ENCODE peak calls at places on chromosome 20, in nine cellular contexts. One of them, this sample, is unnamed.

GRCh38 chr20:41631826-41632225 is 13.6 kb upstream of the CHD6 start:
- DNase-seq in GM23338: no peak
- DNase-seq in NB4: no peak
- DNase-seq in stimulated activated CD4-positive, alpha-beta T cell treated with anti-CD3 and anti-CD28 coated beads, Interleukin-1b, Interleukin-23, amount 100 ng/mL, for 4 hours: no peak
- DNase-seq in HCEC 1CT: peak
- DNase-seq in erythroblast: no peak
- DNase-seq in NAMALWA: no peak
- DNase-seq in thoracic aorta: peak
- DNase-seq in BJ: peak
- DNase-seq in this sample: peak

GRCh38 chr20:40540163-40540562 is 148.9 kb downstream of the MAFB start:
- DNase-seq in GM23338: no peak
- DNase-seq in NB4: no peak
- DNase-seq in stimulated activated CD4-positive, alpha-beta T cell treated with anti-CD3 and anti-CD28 coated beads, Interleukin-1b, Interleukin-23, amount 100 ng/mL, for 4 hours: no peak
- DNase-seq in HCEC 1CT: no peak
- DNase-seq in erythroblast: no peak
- DNase-seq in NAMALWA: no peak
- DNase-seq in thoracic aorta: no peak
- DNase-seq in BJ: no peak
- DNase-seq in this sample: no peak

GRCh38 chr20:37640600-37641561 is 52.9 kb upstream of the CTNNBL1 start:
- DNase-seq in GM23338: no peak
- DNase-seq in NB4: no peak
- DNase-seq in stimulated activated CD4-positive, alpha-beta T cell treated with anti-CD3 and anti-CD28 coated beads, Interleukin-1b, Interleukin-23, amount 100 ng/mL, for 4 hours: no peak
- DNase-seq in HCEC 1CT: peak
- DNase-seq in erythroblast: no peak
- DNase-seq in NAMALWA: no peak
- DNase-seq in thoracic aorta: no peak
- DNase-seq in BJ: no peak
- DNase-seq in this sample: peak

GRCh38 chr20:52275243-52275817 is 83.8 kb upstream of the ZFP64 start:
- DNase-seq in GM23338: no peak
- DNase-seq in NB4: no peak
- DNase-seq in stimulated activated CD4-positive, alpha-beta T cell treated with anti-CD3 and anti-CD28 coated beads, Interleukin-1b, Interleukin-23, amount 100 ng/mL, for 4 hours: no peak
- DNase-seq in HCEC 1CT: no peak
- DNase-seq in erythroblast: no peak
- DNase-seq in NAMALWA: no peak
- DNase-seq in thoracic aorta: no peak
- DNase-seq in BJ: no peak
- DNase-seq in this sample: peak

GRCh38 chr20:5751856-5752255 is 1.7 kb downstream of the SHLD1 start:
- DNase-seq in GM23338: peak
- DNase-seq in NB4: no peak
- DNase-seq in stimulated activated CD4-positive, alpha-beta T cell treated with anti-CD3 and anti-CD28 coated beads, Interleukin-1b, Interleukin-23, amount 100 ng/mL, for 4 hours: no peak
- DNase-seq in HCEC 1CT: no peak
- DNase-seq in erythroblast: peak
- DNase-seq in NAMALWA: no peak
- DNase-seq in thoracic aorta: no peak
- DNase-seq in BJ: no peak
- DNase-seq in this sample: no peak

GRCh38 chr20:48582361-48582991 is 245.3 kb downstream of the PREX1 start:
- DNase-seq in GM23338: no peak
- DNase-seq in NB4: no peak
- DNase-seq in stimulated activated CD4-positive, alpha-beta T cell treated with anti-CD3 and anti-CD28 coated beads, Interleukin-1b, Interleukin-23, amount 100 ng/mL, for 4 hours: no peak
- DNase-seq in HCEC 1CT: no peak
- DNase-seq in erythroblast: no peak
- DNase-seq in NAMALWA: no peak
- DNase-seq in thoracic aorta: no peak
- DNase-seq in BJ: no peak
- DNase-seq in this sample: no peak

GRCh38 chr20:37294262-37294981 is 5.0 kb downstream of the MANBAL start:
- DNase-seq in GM23338: no peak
- DNase-seq in NB4: peak
- DNase-seq in stimulated activated CD4-positive, alpha-beta T cell treated with anti-CD3 and anti-CD28 coated beads, Interleukin-1b, Interleukin-23, amount 100 ng/mL, for 4 hours: no peak
- DNase-seq in HCEC 1CT: peak
- DNase-seq in erythroblast: no peak
- DNase-seq in NAMALWA: no peak
- DNase-seq in thoracic aorta: no peak
- DNase-seq in BJ: no peak
- DNase-seq in this sample: peak

GRCh38 chr20:46243707-46244628 is 64.3 kb downstream of the CDH22 start:
- DNase-seq in GM23338: no peak
- DNase-seq in NB4: peak
- DNase-seq in stimulated activated CD4-positive, alpha-beta T cell treated with anti-CD3 and anti-CD28 coated beads, Interleukin-1b, Interleukin-23, amount 100 ng/mL, for 4 hours: no peak
- DNase-seq in HCEC 1CT: no peak
- DNase-seq in erythroblast: no peak
- DNase-seq in NAMALWA: no peak
- DNase-seq in thoracic aorta: no peak
- DNase-seq in BJ: no peak
- DNase-seq in this sample: peak

GRCh38 chr20:59149678-59150504 is 13.7 kb upstream of the ZNF831 start:
- DNase-seq in GM23338: no peak
- DNase-seq in NB4: peak
- DNase-seq in stimulated activated CD4-positive, alpha-beta T cell treated with anti-CD3 and anti-CD28 coated beads, Interleukin-1b, Interleukin-23, amount 100 ng/mL, for 4 hours: no peak
- DNase-seq in HCEC 1CT: no peak
- DNase-seq in erythroblast: no peak
- DNase-seq in NAMALWA: no peak
- DNase-seq in thoracic aorta: no peak
- DNase-seq in BJ: no peak
- DNase-seq in this sample: no peak

GRCh38 chr20:20593447-20594170 is 118.8 kb downstream of the RALGAPA2 start:
- DNase-seq in GM23338: peak
- DNase-seq in NB4: peak
- DNase-seq in stimulated activated CD4-positive, alpha-beta T cell treated with anti-CD3 and anti-CD28 coated beads, Interleukin-1b, Interleukin-23, amount 100 ng/mL, for 4 hours: no peak
- DNase-seq in HCEC 1CT: peak
- DNase-seq in erythroblast: peak
- DNase-seq in NAMALWA: peak
- DNase-seq in thoracic aorta: no peak
- DNase-seq in BJ: no peak
- DNase-seq in this sample: peak

GRCh38 chr20:60749804-60750602 is 502.1 kb upstream of the CDH4 start:
- DNase-seq in GM23338: peak
- DNase-seq in NB4: peak
- DNase-seq in stimulated activated CD4-positive, alpha-beta T cell treated with anti-CD3 and anti-CD28 coated beads, Interleukin-1b, Interleukin-23, amount 100 ng/mL, for 4 hours: no peak
- DNase-seq in HCEC 1CT: no peak
- DNase-seq in erythroblast: no peak
- DNase-seq in NAMALWA: peak
- DNase-seq in thoracic aorta: no peak
- DNase-seq in BJ: no peak
- DNase-seq in this sample: peak

GRCh38 chr20:2986466-2986865 is 57.0 kb upstream of the GNRH2 start:
- DNase-seq in GM23338: no peak
- DNase-seq in NB4: peak
- DNase-seq in stimulated activated CD4-positive, alpha-beta T cell treated with anti-CD3 and anti-CD28 coated beads, Interleukin-1b, Interleukin-23, amount 100 ng/mL, for 4 hours: peak
- DNase-seq in HCEC 1CT: peak
- DNase-seq in erythroblast: peak
- DNase-seq in NAMALWA: no peak
- DNase-seq in thoracic aorta: no peak
- DNase-seq in BJ: no peak
- DNase-seq in this sample: no peak

GRCh38 chr20:37378420-37378784 is 32.5 kb downstream of the SRC start:
- DNase-seq in GM23338: no peak
- DNase-seq in NB4: no peak
- DNase-seq in stimulated activated CD4-positive, alpha-beta T cell treated with anti-CD3 and anti-CD28 coated beads, Interleukin-1b, Interleukin-23, amount 100 ng/mL, for 4 hours: no peak
- DNase-seq in HCEC 1CT: no peak
- DNase-seq in erythroblast: no peak
- DNase-seq in NAMALWA: no peak
- DNase-seq in thoracic aorta: no peak
- DNase-seq in BJ: no peak
- DNase-seq in this sample: no peak

GRCh38 chr20:23586735-23587525 is 18.6 kb upstream of the CST9L start:
- DNase-seq in GM23338: no peak
- DNase-seq in NB4: no peak
- DNase-seq in stimulated activated CD4-positive, alpha-beta T cell treated with anti-CD3 and anti-CD28 coated beads, Interleukin-1b, Interleukin-23, amount 100 ng/mL, for 4 hours: no peak
- DNase-seq in HCEC 1CT: no peak
- DNase-seq in erythroblast: no peak
- DNase-seq in NAMALWA: no peak
- DNase-seq in thoracic aorta: no peak
- DNase-seq in BJ: no peak
- DNase-seq in this sample: no peak

GRCh38 chr20:37364013-37364926 is 18.3 kb downstream of the SRC start:
- DNase-seq in GM23338: no peak
- DNase-seq in NB4: no peak
- DNase-seq in stimulated activated CD4-positive, alpha-beta T cell treated with anti-CD3 and anti-CD28 coated beads, Interleukin-1b, Interleukin-23, amount 100 ng/mL, for 4 hours: no peak
- DNase-seq in HCEC 1CT: no peak
- DNase-seq in erythroblast: no peak
- DNase-seq in NAMALWA: no peak
- DNase-seq in thoracic aorta: no peak
- DNase-seq in BJ: no peak
- DNase-seq in this sample: no peak

GRCh38 chr20:1467355-1468116 is 887 bp upstream of the NSFL1C start:
- DNase-seq in GM23338: peak
- DNase-seq in NB4: peak
- DNase-seq in stimulated activated CD4-positive, alpha-beta T cell treated with anti-CD3 and anti-CD28 coated beads, Interleukin-1b, Interleukin-23, amount 100 ng/mL, for 4 hours: no peak
- DNase-seq in HCEC 1CT: no peak
- DNase-seq in erythroblast: peak
- DNase-seq in NAMALWA: no peak
- DNase-seq in thoracic aorta: no peak
- DNase-seq in BJ: no peak
- DNase-seq in this sample: peak

GRCh38 chr20:46151936-46152335 is 33.8 kb downstream of the CD40 start:
- DNase-seq in GM23338: peak
- DNase-seq in NB4: peak
- DNase-seq in stimulated activated CD4-positive, alpha-beta T cell treated with anti-CD3 and anti-CD28 coated beads, Interleukin-1b, Interleukin-23, amount 100 ng/mL, for 4 hours: peak
- DNase-seq in HCEC 1CT: no peak
- DNase-seq in erythroblast: peak
- DNase-seq in NAMALWA: peak
- DNase-seq in thoracic aorta: no peak
- DNase-seq in BJ: no peak
- DNase-seq in this sample: no peak

GRCh38 chr20:38152175-38153010 is 12.7 kb downstream of the TGM2 start:
- DNase-seq in GM23338: peak
- DNase-seq in NB4: peak
- DNase-seq in stimulated activated CD4-positive, alpha-beta T cell treated with anti-CD3 and anti-CD28 coated beads, Interleukin-1b, Interleukin-23, amount 100 ng/mL, for 4 hours: no peak
- DNase-seq in HCEC 1CT: peak
- DNase-seq in erythroblast: peak
- DNase-seq in NAMALWA: no peak
- DNase-seq in thoracic aorta: peak
- DNase-seq in BJ: no peak
- DNase-seq in this sample: peak

GRCh38 chr20:49893242-49894072 is 21.9 kb downstream of the SPATA2 start:
- DNase-seq in GM23338: no peak
- DNase-seq in NB4: peak
- DNase-seq in stimulated activated CD4-positive, alpha-beta T cell treated with anti-CD3 and anti-CD28 coated beads, Interleukin-1b, Interleukin-23, amount 100 ng/mL, for 4 hours: no peak
- DNase-seq in HCEC 1CT: no peak
- DNase-seq in erythroblast: no peak
- DNase-seq in NAMALWA: no peak
- DNase-seq in thoracic aorta: no peak
- DNase-seq in BJ: no peak
- DNase-seq in this sample: no peak

This sample was measured in M059J.